ENCODE peak calls at places on chromosomes 1 and 21, in seven cellular contexts. R is A549, J is body of pancreas, L is adrenal gland, S is esophagus muscularis mucosa, I is NB4, Y is HCT116. Q is an unnamed sample.

GRCh38 chr1:118186026-118186425 is 998 bp upstream of the SPAG17 start:
- DNase-seq in R (no peak), L (no peak), I (no peak), S (no peak), Y (no peak), J (no peak), Q (no peak)

GRCh38 chr1:153849487-153850185 is 73.1 kb downstream of the GATAD2B start:
- DNase-seq in I (peak), S (no peak), R (no peak), L (no peak), Y (no peak), J (no peak), Q (no peak)

GRCh38 chr1:78760858-78761257 is 111.2 kb downstream of the IFI44 start:
- DNase-seq in J (no peak), S (no peak), Y (no peak), I (no peak), R (peak), L (no peak), Q (no peak)

GRCh38 chr1:233734456-233734855 is 120.5 kb downstream of the KCNK1 start:
- DNase-seq in L (no peak), Y (no peak), R (no peak), J (no peak), S (no peak), I (no peak), Q (no peak)

GRCh38 chr21:44051462-44051941 is 39.4 kb downstream of the TRAPPC10 start:
- DNase-seq in L (peak), S (no peak), I (no peak), R (no peak), Y (no peak), J (peak), Q (peak)

GRCh38 chr1:13706058-13706457 is 6.1 kb downstream of the PRDM2 start:
- DNase-seq in R (no peak), S (no peak), I (no peak), J (no peak), L (no peak), Y (no peak), Q (no peak)

GRCh38 chr1:109537450-109538178 is 2.1 kb upstream of the GPR61 start:
- DNase-seq in R (no peak), J (no peak), I (no peak), L (no peak), Y (no peak), S (no peak), Q (no peak)

GRCh38 chr1:109509176-109510134 is at the start of gene AMIGO1:
- DNase-seq in R (peak), J (peak), I (peak), S (no peak), L (peak), Y (no peak), Q (peak)

GRCh38 chr1:107480548-107480947 is 339.7 kb downstream of the NTNG1 start:
- DNase-seq in J (peak), S (no peak), Y (no peak), L (no peak), I (no peak), R (no peak), Q (no peak)

GRCh38 chr1:195717651-195718050 is 890.6 kb downstream of the KCNT2 start:
- DNase-seq in R (peak), S (no peak), J (no peak), I (peak), L (no peak), Y (peak), Q (no peak)

GRCh38 chr21:31927872-31928476 is 55.2 kb downstream of the HUNK start:
- DNase-seq in J (no peak), R (no peak), Y (no peak), S (no peak), L (no peak), I (no peak), Q (no peak)

GRCh38 chr1:148318123-148318899 is 164.8 kb downstream of the PPIAL4G start:
- DNase-seq in R (no peak), J (no peak), S (peak), Y (no peak), L (no peak), I (peak), Q (no peak)

GRCh38 chr1:215273838-215274516 is 191.4 kb downstream of the KCNK2 start:
- DNase-seq in S (no peak), I (no peak), R (no peak), J (no peak), L (no peak), Y (peak), Q (no peak)

GRCh38 chr21:42311160-42311559 is 4.0 kb downstream of the TFF3 start:
- DNase-seq in R (no peak), S (no peak), J (no peak), I (no peak), Y (no peak), L (peak), Q (no peak)

GRCh38 chr21:29501451-29501850 is 202.7 kb downstream of the BACH1 start:
- DNase-seq in J (no peak), R (no peak), I (no peak), L (no peak), Y (no peak), S (no peak), Q (no peak)

GRCh38 chr1:92168657-92169056 is 49.1 kb upstream of the C1orf146 start:
- DNase-seq in Y (no peak), L (no peak), J (no peak), R (no peak), I (no peak), S (no peak), Q (no peak)

GRCh38 chr1:14894811-14895524 is 258.6 kb upstream of the TMEM51 start:
- DNase-seq in Y (no peak), R (no peak), J (peak), I (no peak), S (no peak), L (peak), Q (no peak)

GRCh38 chr1:248807067-248807737 is 18.5 kb downstream of the SH3BP5L start:
- DNase-seq in S (no peak), L (peak), Y (peak), I (peak), J (peak), R (peak), Q (peak)

GRCh38 chr1:99438656-99439055 is 174.4 kb downstream of the PLPPR4 start:
- DNase-seq in J (no peak), I (no peak), S (no peak), R (no peak), Y (no peak), L (no peak), Q (no peak)

GRCh38 chr1:175208773-175209492 is 16.4 kb upstream of the KIAA0040 start:
- DNase-seq in L (no peak), J (no peak), I (peak), Y (no peak), S (peak), R (no peak), Q (no peak)

GRCh38 chr1:232033285-232033684 is 406.7 kb downstream of the DISC1 start:
- DNase-seq in Y (no peak), R (no peak), J (no peak), S (peak), L (no peak), I (no peak), Q (no peak)

GRCh38 chr1:12177999-12178441 is 11.2 kb downstream of the TNFRSF1B start:
- DNase-seq in L (peak), S (no peak), R (no peak), Y (peak), J (peak), I (peak), Q (peak)

GRCh38 chr1:240169188-240169587 is 77.5 kb downstream of the FMN2 start:
- DNase-seq in S (no peak), Y (no peak), R (peak), L (no peak), I (peak), J (no peak), Q (no peak)

DNA sequence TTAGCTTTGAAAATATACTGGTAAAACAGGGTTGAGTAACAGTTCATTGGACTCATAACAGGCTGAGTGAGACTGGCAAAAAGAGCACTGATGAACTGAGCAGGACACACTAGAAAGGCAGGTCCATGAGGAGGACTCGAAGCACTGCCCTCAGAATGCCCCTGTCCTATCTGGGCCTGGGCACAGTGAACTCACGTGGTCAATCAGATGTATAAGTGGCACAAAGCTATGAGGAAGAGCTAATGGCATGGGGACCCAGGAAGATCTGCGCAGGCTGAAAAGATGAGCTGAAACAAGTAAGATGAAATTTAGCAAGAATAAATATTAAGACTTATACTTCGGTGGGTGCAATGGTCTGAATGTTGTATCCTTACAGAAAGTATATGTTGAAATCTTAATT is 9.2 kb upstream of the RGS7 start:
- DNase-seq in L (no peak), S (no peak), Y (no peak), I (no peak), R (no peak), J (no peak), Q (no peak)
- TF ChIP-seq POLR2A in L (no peak), S (no peak), Y (no peak), I (no peak), R (no peak), J (no peak), Q (no peak)

GRCh38 chr1:30765610-30766434 is 8.2 kb upstream of the LAPTM5 start:
- DNase-seq in J (no peak), L (no peak), I (no peak), S (no peak), R (no peak), Y (no peak), Q (no peak)
- TF ChIP-seq POLR2A in J (no peak), L (no peak), I (no peak), S (no peak), R (no peak), Y (no peak), Q (no peak)

DNA sequence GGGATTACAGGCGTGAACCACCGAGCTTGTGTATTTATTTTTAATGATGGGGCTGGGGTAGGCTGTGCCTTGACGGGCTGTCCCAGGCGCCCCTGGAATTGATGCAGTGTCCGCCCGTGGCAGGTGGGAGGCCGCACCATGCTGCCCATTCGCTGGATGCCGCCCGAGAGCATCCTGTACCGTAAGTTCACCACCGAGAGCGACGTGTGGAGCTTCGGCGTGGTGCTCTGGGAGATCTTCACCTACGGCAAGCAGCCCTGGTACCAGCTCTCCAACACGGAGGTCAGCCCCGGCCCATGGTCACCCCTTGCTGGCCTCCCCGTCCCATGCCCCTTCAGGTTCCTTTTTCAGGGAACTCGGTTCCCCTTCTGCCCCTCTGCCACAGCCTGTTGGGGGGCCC is 13.6 kb upstream of the PEAR1 start:
- DNase-seq in L (no peak), S (no peak), J (no peak), I (no peak), R (no peak), Y (no peak), Q (no peak)
- TF ChIP-seq POLR2A in L (no peak), S (no peak), J (no peak), I (no peak), R (no peak), Y (no peak), Q (no peak)

DNA sequence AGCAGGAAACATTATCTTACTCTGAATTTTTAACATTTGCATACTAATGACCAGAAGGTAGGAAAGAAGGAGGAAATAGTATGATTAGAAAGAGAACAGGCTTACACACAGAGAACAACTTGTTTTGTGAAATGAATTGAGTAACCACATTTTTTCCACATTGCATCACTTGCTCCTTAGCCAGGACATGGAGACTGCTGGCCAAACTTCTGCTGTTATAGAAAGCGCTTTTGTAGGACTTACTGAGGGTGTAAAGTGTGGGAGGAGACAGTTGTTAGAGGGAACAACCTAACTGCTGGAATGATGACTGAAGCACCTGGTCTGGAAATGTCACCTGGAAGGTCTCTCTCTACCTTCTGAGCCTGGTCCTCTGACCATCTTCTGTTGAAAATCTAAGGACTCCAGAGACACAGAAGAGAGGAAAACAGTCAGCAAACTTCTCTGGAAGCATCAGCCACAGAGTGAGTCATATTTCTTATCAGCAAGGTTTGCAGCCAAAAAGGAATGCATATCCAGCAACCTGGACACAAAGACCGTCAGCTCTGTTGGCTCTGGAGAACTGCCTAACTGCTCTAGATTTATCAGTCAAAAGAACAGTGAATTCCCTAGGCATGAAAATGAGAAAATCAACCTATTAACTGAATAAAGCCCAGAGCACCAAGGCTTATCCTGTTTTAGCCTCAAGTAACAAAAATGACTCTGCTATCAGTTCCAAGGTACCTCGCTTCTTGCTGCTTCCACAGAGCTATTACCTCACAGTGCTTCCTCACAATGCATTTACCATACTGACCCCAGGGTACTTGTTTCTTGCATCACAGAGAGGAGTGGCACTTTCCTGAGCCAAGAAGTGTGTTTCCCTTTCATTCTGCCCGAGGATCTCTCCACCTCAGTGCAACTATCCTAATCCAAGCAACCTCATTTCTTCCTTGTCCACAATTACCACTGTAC is 88.1 kb upstream of the SLFNL1 start:
- DNase-seq in I (peak), J (peak), S (peak), L (peak), R (peak), Y (peak), Q (peak)
- TF ChIP-seq POLR2A in I (no peak), J (no peak), S (no peak), L (no peak), R (no peak), Y (no peak), Q (no peak)

GRCh38 chr1:207827488-207827830 is 75.6 kb downstream of the CD46 start:
- DNase-seq in S (no peak), L (no peak), J (no peak), Y (no peak), R (no peak), I (no peak), Q (no peak)

GRCh38 chr1:207828046-207828445 is 76.2 kb downstream of the CD46 start:
- DNase-seq in L (peak), R (no peak), I (no peak), S (no peak), J (no peak), Y (no peak), Q (no peak)

GRCh38 chr1:207826557-207827487 is 75.0 kb downstream of the CD46 start:
- DNase-seq in R (peak), J (peak), S (no peak), L (peak), I (peak), Y (no peak), Q (no peak)

GRCh38 chr1:207829576-207829975 is 77.7 kb downstream of the CD46 start:
- DNase-seq in J (no peak), I (no peak), S (no peak), L (no peak), R (no peak), Y (no peak), Q (no peak)

DNA sequence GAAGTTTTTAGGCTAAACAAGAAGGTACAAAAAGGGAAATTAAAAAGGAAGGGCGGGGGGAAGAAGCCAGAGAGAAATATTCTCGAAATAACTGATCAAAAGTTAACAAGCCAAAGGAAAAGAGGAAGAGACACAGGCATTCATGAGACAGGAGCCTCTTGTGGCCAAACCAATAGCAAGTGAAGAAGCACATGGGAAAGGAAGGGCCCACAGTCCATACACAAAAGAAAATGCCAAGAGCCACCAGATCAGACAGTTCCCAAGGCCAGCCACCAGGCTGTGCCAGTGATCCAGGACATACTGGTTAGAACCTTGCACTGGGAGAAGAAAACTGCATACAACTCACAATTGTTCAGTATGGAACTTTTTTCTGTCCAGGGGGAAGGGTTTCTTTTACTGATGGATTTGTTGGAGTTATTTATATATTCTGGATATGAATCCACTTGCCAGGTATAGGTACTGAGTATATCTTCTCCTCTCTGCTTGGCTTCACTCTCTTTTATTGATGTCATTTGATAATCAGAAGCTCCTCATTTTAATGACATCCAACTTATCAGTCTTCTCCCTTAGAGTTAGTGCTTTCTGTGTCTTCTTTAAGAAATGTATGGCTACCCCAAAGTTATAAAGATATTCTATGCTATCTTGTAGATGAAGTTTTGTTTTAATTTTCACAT is 76.8 kb downstream of the CD46 start:
- DNase-seq in J (peak), S (no peak), L (peak), R (peak), I (peak), Y (peak), Q (peak)
- TF ChIP-seq POLR2A in J (no peak), S (no peak), L (no peak), R (no peak), I (no peak), Y (no peak), Q (no peak)

GRCh38 chr1:24147194-24147593 is 4.3 kb upstream of the IL22RA1 start:
- DNase-seq in S (no peak), I (no peak), R (no peak), Y (no peak), L (no peak), J (no peak), Q (no peak)

GRCh38 chr1:24151175-24151533 is 8.2 kb upstream of the IL22RA1 start:
- DNase-seq in Y (no peak), J (peak), S (no peak), L (no peak), I (no peak), R (no peak), Q (no peak)

GRCh38 chr1:24152631-24153494 is 9.9 kb upstream of the IL22RA1 start:
- DNase-seq in L (no peak), I (no peak), R (no peak), J (no peak), Y (no peak), S (no peak), Q (no peak)

GRCh38 chr1:24149854-24150227 is 6.9 kb upstream of the IL22RA1 start:
- DNase-seq in L (peak), S (no peak), Y (peak), I (peak), R (peak), J (no peak), Q (peak)

GRCh38 chr1:24150228-24151174 is 7.6 kb upstream of the IL22RA1 start:
- DNase-seq in S (peak), L (peak), J (peak), I (peak), Y (peak), R (peak), Q (peak)
- TF ChIP-seq POLR2A in S (no peak), L (no peak), J (no peak), I (no peak), Y (no peak), R (no peak), Q (no peak)

GRCh38 chr1:37514350-37515184 is at the start of gene MEAF6:
- DNase-seq in Y (peak), I (peak), J (peak), L (peak), R (peak), S (peak), Q (peak)
- TF ChIP-seq POLR2A in Y (peak), I (peak), J (peak), L (peak), R (peak), S (peak), Q (peak)

GRCh38 chr1:5509664-5510452 is 482.4 kb downstream of the NPHP4 start:
- DNase-seq in R (peak), L (peak), Y (peak), I (peak), J (peak), S (no peak), Q (peak)

GRCh38 chr1:5508669-5509330 is 483.4 kb downstream of the NPHP4 start:
- DNase-seq in S (no peak), Y (no peak), R (no peak), I (no peak), L (no peak), J (no peak), Q (no peak)

GRCh38 chr1:5505944-5506343 is 486.3 kb downstream of the NPHP4 start:
- DNase-seq in J (no peak), I (no peak), Y (no peak), R (no peak), S (no peak), L (no peak), Q (no peak)

GRCh38 chr1:5506634-5507033 is 485.6 kb downstream of the NPHP4 start:
- DNase-seq in R (no peak), I (no peak), Y (no peak), S (no peak), L (no peak), J (no peak), Q (no peak)

GRCh38 chr1:5507340-5507739 is 484.9 kb downstream of the NPHP4 start:
- DNase-seq in I (no peak), R (no peak), L (no peak), Y (no peak), J (no peak), S (no peak), Q (no peak)
- TF ChIP-seq POLR2A in I (no peak), R (no peak), L (no peak), Y (no peak), J (no peak), S (no peak), Q (no peak)

DNA sequence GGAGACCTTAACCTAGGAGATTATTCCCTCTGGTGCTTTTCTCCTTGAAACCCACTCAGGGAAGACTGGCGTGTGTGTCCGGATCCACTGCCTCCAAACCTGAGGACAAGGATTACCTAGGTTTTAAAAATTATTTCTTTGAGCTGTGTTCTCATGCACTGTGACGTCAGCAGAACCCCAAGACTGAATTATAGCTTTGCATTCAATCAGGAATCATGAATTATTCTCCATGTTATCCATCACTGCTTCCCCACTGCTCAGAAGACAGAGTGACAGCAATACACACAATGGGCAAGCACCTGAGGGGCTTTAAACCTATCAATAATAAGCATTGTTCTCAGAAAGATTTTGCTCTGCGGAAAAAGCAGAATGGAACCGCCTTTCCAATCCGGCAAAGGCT is 253.2 kb upstream of the FOXD3 start:
- DNase-seq in J (no peak), Y (no peak), I (no peak), S (no peak), R (no peak), L (no peak), Q (no peak)
- TF ChIP-seq POLR2A in J (no peak), Y (no peak), I (no peak), S (no peak), R (no peak), L (no peak), Q (no peak)

Q was measured in heart left ventricle.